ENCODE peak calls at places on chromosomes 12 and 14, in eight cellular contexts. One of them, this sample, is unnamed.

GRCh38 chr12:52496590-52497071 is 3.6 kb upstream of the KRT6A start:
- DNase-seq in foreskin fibroblast: peak; percentile 42
- DNase-seq in cardiac fibroblast: peak; percentile 69
- DNase-seq in progenitor cell of endocrine pancreas: no peak
- DNase-seq in H9: peak; percentile 85
- DNase-seq in EH: peak; percentile 83
- DNase-seq in fibroblast of pulmonary artery: peak; percentile 75
- DNase-seq in activated CD8-positive, alpha-beta memory T cell treated with anti-CD3 and anti-CD28 coated beads for 24 hours: no peak
- DNase-seq in this sample: peak; percentile 53

GRCh38 chr12:26434299-26434915 is 239.0 kb downstream of the SSPN start:
- DNase-seq in foreskin fibroblast: peak; percentile 75
- DNase-seq in cardiac fibroblast: peak; percentile 70
- DNase-seq in progenitor cell of endocrine pancreas: no peak
- DNase-seq in H9: peak; percentile 60
- DNase-seq in EH: peak; percentile 71
- DNase-seq in fibroblast of pulmonary artery: peak; percentile 76
- DNase-seq in activated CD8-positive, alpha-beta memory T cell treated with anti-CD3 and anti-CD28 coated beads for 24 hours: no peak
- DNase-seq in this sample: peak; percentile 69

GRCh38 chr12:14845350-14845750 is 2.0 kb upstream of the ART4 start:
- DNase-seq in foreskin fibroblast: peak; percentile 75
- DNase-seq in cardiac fibroblast: peak; percentile 80
- DNase-seq in progenitor cell of endocrine pancreas: peak; percentile 44
- DNase-seq in H9: no peak
- DNase-seq in EH: peak; percentile 75
- DNase-seq in fibroblast of pulmonary artery: peak; percentile 82
- DNase-seq in activated CD8-positive, alpha-beta memory T cell treated with anti-CD3 and anti-CD28 coated beads for 24 hours: no peak
- DNase-seq in this sample: peak; percentile 57

GRCh38 chr14:95389471-95390011 is 69.8 kb upstream of the CLMN start:
- DNase-seq in foreskin fibroblast: peak; percentile 42
- DNase-seq in cardiac fibroblast: peak; percentile 84
- DNase-seq in progenitor cell of endocrine pancreas: no peak
- DNase-seq in H9: no peak
- DNase-seq in EH: no peak
- DNase-seq in fibroblast of pulmonary artery: peak; percentile 73
- DNase-seq in activated CD8-positive, alpha-beta memory T cell treated with anti-CD3 and anti-CD28 coated beads for 24 hours: no peak
- DNase-seq in this sample: no peak

GRCh38 chr12:38587594-38587993 is 271.0 kb downstream of the ALG10B start:
- DNase-seq in foreskin fibroblast: no peak
- DNase-seq in cardiac fibroblast: no peak
- DNase-seq in progenitor cell of endocrine pancreas: no peak
- DNase-seq in H9: no peak
- DNase-seq in EH: no peak
- DNase-seq in fibroblast of pulmonary artery: peak; percentile 1
- DNase-seq in activated CD8-positive, alpha-beta memory T cell treated with anti-CD3 and anti-CD28 coated beads for 24 hours: no peak
- DNase-seq in this sample: no peak

GRCh38 chr14:81211844-81212243 is 8.9 kb downstream of the GTF2A1 start:
- DNase-seq in foreskin fibroblast: peak; percentile 65
- DNase-seq in cardiac fibroblast: peak; percentile 38
- DNase-seq in progenitor cell of endocrine pancreas: no peak
- DNase-seq in H9: no peak
- DNase-seq in EH: peak; percentile 37
- DNase-seq in fibroblast of pulmonary artery: peak; percentile 44
- DNase-seq in activated CD8-positive, alpha-beta memory T cell treated with anti-CD3 and anti-CD28 coated beads for 24 hours: no peak
- DNase-seq in this sample: peak; percentile 30

GRCh38 chr14:72907886-72908285 is 14.0 kb upstream of the DPF3 start:
- DNase-seq in foreskin fibroblast: peak; percentile 80
- DNase-seq in cardiac fibroblast: no peak
- DNase-seq in progenitor cell of endocrine pancreas: no peak
- DNase-seq in H9: no peak
- DNase-seq in EH: peak; percentile 88
- DNase-seq in fibroblast of pulmonary artery: no peak
- DNase-seq in activated CD8-positive, alpha-beta memory T cell treated with anti-CD3 and anti-CD28 coated beads for 24 hours: no peak
- DNase-seq in this sample: peak; percentile 38

GRCh38 chr14:35339761-35340406 is 47.7 kb downstream of the PSMA6 start:
- DNase-seq in foreskin fibroblast: no peak
- DNase-seq in cardiac fibroblast: no peak
- DNase-seq in progenitor cell of endocrine pancreas: no peak
- DNase-seq in H9: no peak
- DNase-seq in EH: no peak
- DNase-seq in fibroblast of pulmonary artery: no peak
- DNase-seq in activated CD8-positive, alpha-beta memory T cell treated with anti-CD3 and anti-CD28 coated beads for 24 hours: no peak
- DNase-seq in this sample: no peak

GRCh38 chr12:101891462-101891971 is 14.1 kb downstream of the DRAM1 start:
- DNase-seq in foreskin fibroblast: peak; percentile 75
- DNase-seq in cardiac fibroblast: peak; percentile 69
- DNase-seq in progenitor cell of endocrine pancreas: no peak
- DNase-seq in H9: no peak
- DNase-seq in EH: peak; percentile 96
- DNase-seq in fibroblast of pulmonary artery: peak; percentile 77
- DNase-seq in activated CD8-positive, alpha-beta memory T cell treated with anti-CD3 and anti-CD28 coated beads for 24 hours: no peak
- DNase-seq in this sample: peak; percentile 85

GRCh38 chr14:103378042-103378854 is 7.0 kb upstream of the MARK3 start:
- DNase-seq in foreskin fibroblast: no peak
- DNase-seq in cardiac fibroblast: no peak
- DNase-seq in progenitor cell of endocrine pancreas: no peak
- DNase-seq in H9: no peak
- DNase-seq in EH: no peak
- DNase-seq in fibroblast of pulmonary artery: peak; percentile 68
- DNase-seq in activated CD8-positive, alpha-beta memory T cell treated with anti-CD3 and anti-CD28 coated beads for 24 hours: no peak
- DNase-seq in this sample: no peak

GRCh38 chr12:16258963-16259362 is 18.5 kb downstream of the SLC15A5 start:
- DNase-seq in foreskin fibroblast: no peak
- DNase-seq in cardiac fibroblast: no peak
- DNase-seq in progenitor cell of endocrine pancreas: no peak
- DNase-seq in H9: no peak
- DNase-seq in EH: no peak
- DNase-seq in fibroblast of pulmonary artery: no peak
- DNase-seq in activated CD8-positive, alpha-beta memory T cell treated with anti-CD3 and anti-CD28 coated beads for 24 hours: no peak
- DNase-seq in this sample: no peak

GRCh38 chr12:112656141-112656540 is 135.4 kb upstream of the RPH3A start:
- DNase-seq in foreskin fibroblast: no peak
- DNase-seq in cardiac fibroblast: no peak
- DNase-seq in progenitor cell of endocrine pancreas: no peak
- DNase-seq in H9: no peak
- DNase-seq in EH: no peak
- DNase-seq in fibroblast of pulmonary artery: no peak
- DNase-seq in activated CD8-positive, alpha-beta memory T cell treated with anti-CD3 and anti-CD28 coated beads for 24 hours: no peak
- DNase-seq in this sample: no peak